ENCODE peak calls at places on chromosomes 5 and 9, in four cellular contexts. W is H1; M is CD4-positive, CD25-positive, alpha-beta regulatory T cell; B is brain microvascular endothelial cell. H is an unnamed sample.

GRCh38 chr9:74497750-74498615 is 848 bp downstream of the RORB start:
- DNase-seq in W (peak; percentile 79), M (no peak), B (no peak), H (no peak)

GRCh38 chr5:145804701-145805100 is 30.4 kb downstream of the PRELID2 start:
- DNase-seq in W (no peak), M (no peak), B (no peak), H (no peak)

GRCh38 chr9:134936762-134937555 is 19.2 kb upstream of the FCN1 start:
- DNase-seq in W (no peak), M (no peak), B (no peak), H (no peak)

GRCh38 chr5:93622240-93622885 is 39.3 kb downstream of the NR2F1 start:
- DNase-seq in W (no peak), M (peak; percentile 71), B (peak; percentile 64), H (no peak)

GRCh38 chr9:107137495-107138202 is 145.4 kb upstream of the RAD23B start:
- DNase-seq in W (no peak), M (peak; percentile 5), B (no peak), H (no peak)

GRCh38 chr5:141686648-141687416 is 4.8 kb upstream of the ARAP3 start:
- DNase-seq in W (no peak), M (no peak), B (no peak), H (no peak)

GRCh38 chr5:170484459-170484831 is 19.4 kb upstream of the KCNIP1 start:
- DNase-seq in W (no peak), M (no peak), B (no peak), H (no peak)

GRCh38 chr9:13716620-13717019 is 437.1 kb upstream of the MPDZ start:
- DNase-seq in W (no peak), M (no peak), B (no peak), H (no peak)

GRCh38 chr5:100165309-100165708 is 369.9 kb upstream of the FAM174A start:
- DNase-seq in W (no peak), M (no peak), B (no peak), H (no peak)

GRCh38 chr5:179311091-179311470 is 34.2 kb downstream of the ADAMTS2 start:
- DNase-seq in W (no peak), M (no peak), B (no peak), H (no peak)

GRCh38 chr5:132754111-132754510 is 6.9 kb downstream of the CCNI2 start:
- DNase-seq in W (peak; percentile 35), M (no peak), B (no peak), H (no peak)
- H3K27ac ChIP-seq in W (no peak overlapping the region), M (no peak overlapping the region), B (no peak overlapping the region), H (no peak overlapping the region)

GRCh38 chr5:38500861-38501260 is 55.6 kb downstream of the LIFR start:
- DNase-seq in W (no peak), M (no peak), B (peak; percentile 35), H (no peak)

GRCh38 chr5:38494175-38494574 is 62.3 kb downstream of the LIFR start:
- DNase-seq in W (no peak), M (no peak), B (no peak), H (no peak)

DNA sequence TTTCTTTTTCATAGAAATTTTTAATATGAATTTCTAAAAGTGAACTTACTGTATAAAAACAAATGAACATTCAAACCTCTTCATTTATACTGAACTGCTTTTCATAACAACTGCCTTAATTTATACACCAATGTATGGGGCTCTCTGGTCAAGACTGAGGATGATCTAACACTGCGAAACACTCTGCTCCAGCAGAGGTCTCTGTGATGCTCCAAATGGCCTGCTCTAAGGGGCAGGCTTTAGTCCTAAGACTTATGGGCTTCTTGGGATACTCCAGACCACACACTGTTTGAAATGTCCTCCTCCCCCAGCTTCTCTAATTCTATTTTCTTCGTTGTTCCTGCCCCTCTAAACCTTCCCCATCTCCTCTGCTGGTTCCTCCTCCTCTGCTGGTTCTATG is 58.5 kb downstream of the LIFR start:
- DNase-seq in W (no peak), M (no peak), B (peak; percentile 14), H (no peak)
- H3K4me3 ChIP-seq in W (no peak overlapping the region), M (no peak overlapping the region), B (no peak overlapping the region), H (no peak overlapping the region)

GRCh38 chr9:89314955-89315354 is 3.3 kb upstream of the SECISBP2 start:
- DNase-seq in W (no peak), M (no peak), B (no peak), H (no peak)

GRCh38 chr9:89315482-89315881 is 2.8 kb upstream of the SECISBP2 start:
- DNase-seq in W (no peak), M (no peak), B (no peak), H (no peak)

GRCh38 chr9:89312154-89312616 is 1.2 kb downstream of the CKS2 start:
- DNase-seq in W (no peak), M (no peak), B (no peak), H (no peak)

GRCh38 chr9:89311346-89312153 is 555 bp downstream of the CKS2 start:
- DNase-seq in W (no peak), M (no peak), B (no peak), H (no peak)

DNA sequence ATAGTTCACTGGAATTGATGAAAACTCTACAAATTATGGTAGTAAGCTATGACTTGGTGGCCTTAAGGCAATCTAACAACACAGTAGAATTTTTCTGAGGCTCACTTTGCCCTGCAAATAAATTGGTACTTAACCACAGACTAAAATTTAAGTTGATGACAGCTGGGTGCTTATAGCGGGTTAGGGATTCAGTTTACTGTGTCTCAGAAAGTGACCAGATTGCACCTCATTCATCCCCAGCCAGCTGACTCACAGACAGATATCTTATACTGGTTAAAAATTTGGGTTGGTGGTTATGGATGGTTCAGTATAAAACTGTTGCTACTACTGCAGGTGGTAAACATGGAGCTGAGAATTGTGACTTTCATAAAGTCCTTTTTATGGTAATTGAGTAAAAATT is 2.8 kb downstream of the CKS2 start:
- DNase-seq in W (no peak), M (no peak), B (no peak), H (no peak)
- H3K27ac ChIP-seq in W (no peak overlapping the region), M (no peak overlapping the region), B (no peak overlapping the region), H (no peak overlapping the region)

DNA sequence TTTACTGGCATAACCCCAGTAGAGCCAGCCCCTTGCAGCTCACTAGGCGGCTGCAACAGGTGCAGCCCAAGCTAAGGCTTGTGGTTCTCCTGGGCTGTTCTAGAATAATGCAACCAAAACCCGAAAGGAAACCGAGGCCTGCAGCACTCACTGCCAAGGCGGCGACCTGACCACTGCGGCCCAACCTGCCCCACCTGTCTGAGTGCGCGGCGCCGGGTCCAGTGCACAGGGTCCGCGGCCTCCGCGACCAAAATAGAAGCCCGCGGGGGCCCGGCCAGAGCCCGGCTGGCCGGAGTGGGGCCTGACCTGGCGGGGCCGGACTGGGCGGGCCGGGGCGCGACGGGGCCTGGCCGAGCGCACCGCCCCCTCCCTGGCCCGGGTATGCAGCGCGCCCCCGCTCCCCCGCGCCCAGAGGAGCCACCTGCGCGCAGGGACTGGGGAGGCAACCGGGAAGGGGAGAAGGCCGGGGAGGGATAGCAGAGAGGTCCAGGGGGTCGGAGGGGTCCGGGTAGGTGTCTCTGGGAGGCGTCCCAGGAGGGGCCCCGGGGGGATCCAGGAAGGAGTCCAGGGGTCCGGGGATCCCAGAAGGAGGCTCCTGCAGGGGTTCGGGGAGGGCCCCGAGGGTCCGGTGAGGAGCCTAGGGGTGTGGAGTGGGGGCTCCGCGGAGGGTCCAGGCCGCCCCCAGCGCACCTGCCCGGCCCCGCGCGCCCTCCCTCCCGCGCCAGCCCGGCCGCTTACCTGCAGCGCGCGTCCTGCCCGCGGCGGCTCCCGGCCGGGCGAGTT is 541 bp downstream of the SEMA4D start:
- DNase-seq in W (no peak), M (peak; percentile 60), B (no peak), H (no peak)
- H3K4me3 ChIP-seq in W (peak overlapping the region; percentile 55), M (peak overlapping the region; percentile 92), B (peak overlapping the region; percentile 42), H (peak overlapping the region; percentile 64)

GRCh38 chr5:16152601-16153568 is 26.7 kb downstream of the MARCHF11 start:
- DNase-seq in W (no peak), M (no peak), B (no peak), H (no peak)
- H3K27ac ChIP-seq in W (no peak overlapping the region), M (no peak overlapping the region), B (no peak overlapping the region), H (no peak overlapping the region)

GRCh38 chr5:6716634-6717149 is 3.5 kb downstream of the TENT4A start:
- DNase-seq in W (no peak), M (no peak), B (no peak), H (no peak)

GRCh38 chr5:6717687-6718086 is 4.5 kb downstream of the TENT4A start:
- DNase-seq in W (no peak), M (no peak), B (no peak), H (no peak)

GRCh38 chr5:6717247-6717646 is 4.0 kb downstream of the TENT4A start:
- DNase-seq in W (no peak), M (no peak), B (no peak), H (no peak)

GRCh38 chr5:6719417-6719816 is 6.2 kb downstream of the TENT4A start:
- DNase-seq in W (no peak), M (no peak), B (no peak), H (no peak)

GRCh38 chr5:6718161-6718681 is 5.0 kb downstream of the TENT4A start:
- DNase-seq in W (no peak), M (no peak), B (no peak), H (no peak)
- H3K4me3 ChIP-seq in W (no peak overlapping the region), M (peak overlapping the region; percentile 43), B (no peak overlapping the region), H (no peak overlapping the region)

DNA sequence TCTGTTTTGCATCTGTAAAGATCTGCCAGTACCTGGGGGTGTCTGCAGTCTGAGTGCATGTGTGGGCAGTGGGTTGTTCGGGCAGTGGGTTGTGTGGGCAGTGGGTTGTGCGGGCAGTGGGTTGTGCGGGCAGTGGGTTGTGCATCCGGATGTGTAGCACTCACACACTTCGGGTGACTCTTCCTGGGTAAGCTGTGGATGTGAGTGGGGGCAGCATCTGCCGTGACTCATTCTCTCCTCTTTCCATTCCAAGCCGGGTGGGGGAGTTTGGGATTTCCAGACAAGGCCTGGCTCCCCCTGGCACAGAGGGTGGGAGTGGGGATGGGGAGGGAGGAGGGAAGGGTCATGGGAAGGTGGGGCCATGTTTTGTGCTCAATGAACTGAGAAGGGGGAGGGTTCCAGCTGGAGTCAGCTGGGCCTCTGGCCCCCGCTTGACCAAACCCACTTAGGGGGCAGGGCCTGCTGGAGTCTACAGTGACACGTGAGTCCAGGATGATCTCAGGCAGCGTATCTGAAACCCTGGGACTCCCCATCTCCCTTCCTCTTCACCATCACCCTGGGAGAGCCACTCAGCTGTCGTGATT is 8.3 kb downstream of the CRB2 start:
- DNase-seq in W (no peak), M (no peak), B (peak; percentile 13), H (no peak)
- H3K27ac ChIP-seq in W (no peak overlapping the region), M (no peak overlapping the region), B (no peak overlapping the region), H (no peak overlapping the region)

DNA sequence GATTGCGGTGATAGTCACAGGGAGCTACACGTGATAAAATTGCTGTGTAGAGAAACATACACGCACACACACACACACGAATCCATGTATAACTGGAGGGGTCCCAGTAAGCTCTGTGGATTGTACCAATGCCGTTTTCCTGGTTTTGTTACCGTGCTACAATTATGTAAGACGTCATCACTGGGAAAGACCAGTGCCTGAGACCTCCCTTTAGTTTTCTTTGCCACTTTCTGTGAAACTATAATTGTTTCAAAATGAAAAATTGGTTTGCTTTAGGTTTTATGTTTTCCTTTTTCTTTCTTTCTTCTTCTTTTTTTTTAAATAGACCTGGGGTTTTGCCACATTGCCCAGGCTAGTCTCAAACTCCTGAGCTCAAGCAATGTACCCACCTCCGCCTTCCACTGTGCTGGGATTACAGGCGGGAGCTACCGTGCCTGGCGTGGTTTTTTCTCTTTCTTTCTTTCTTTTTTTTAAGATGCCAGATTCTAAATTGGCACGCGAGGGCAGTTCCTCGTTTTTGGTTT is 21.3 kb downstream of the OR2V2 start:
- DNase-seq in W (no peak), M (no peak), B (no peak), H (no peak)
- H3K4me3 ChIP-seq in W (peak overlapping the region; percentile 47), M (no peak overlapping the region), B (peak overlapping the region; percentile 26), H (peak overlapping the region; percentile 41)

DNA sequence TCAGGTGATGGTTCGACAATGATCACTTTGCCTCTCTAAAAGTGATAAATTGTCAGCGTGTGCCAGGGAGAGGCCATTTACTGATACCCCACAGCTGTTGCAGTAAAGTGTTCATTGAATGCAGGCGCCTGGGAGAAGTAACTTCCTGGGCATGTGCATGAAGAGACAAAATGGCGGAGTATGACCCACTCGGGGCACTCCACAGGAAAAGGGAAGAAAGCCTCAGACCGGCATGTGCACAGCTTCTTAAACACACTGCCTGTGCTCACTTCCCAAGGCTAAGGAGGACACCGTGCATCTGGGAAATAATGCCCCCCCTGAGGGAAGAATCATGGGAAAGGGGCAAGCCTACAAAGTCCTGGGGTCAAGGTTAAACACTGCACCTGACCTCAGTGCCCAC is 329.5 kb downstream of the ICE1 start:
- DNase-seq in W (no peak), M (no peak), B (no peak), H (no peak)
- H3K27ac ChIP-seq in W (no peak overlapping the region), M (no peak overlapping the region), B (no peak overlapping the region), H (no peak overlapping the region)